ENCODE peak calls at places on chromosomes 3 and 15, in eight cellular contexts. A is pons; P is stimulated activated CD4-positive, alpha-beta T cell treated with anti-CD3 and anti-CD28 coated beads, TNF-alpha, amount 100 ng/mL, for 4 hours; H is lung; W is stimulated activated CD8-positive, alpha-beta memory T cell treated with anti-CD3 and anti-CD28 coated beads, Interleukin-15, amount 100 ng/mL, for 24 hours; R is nephron progenitor cell; J is HL-60; V is prostate gland. M is an unnamed sample.

GRCh38 chr3:123143669-123144411 is 57.9 kb upstream of the SEC22A start:
- DNase-seq in A (no peak), J (no peak), H (no peak), R (peak), P (no peak), V (no peak), W (no peak), M (peak)

GRCh38 chr3:113948015-113948917 is 453 bp downstream of the ZDHHC23 start:
- DNase-seq in R (peak), W (no peak), H (peak), A (no peak), J (no peak), P (peak), V (peak), M (no peak)

GRCh38 chr15:62649793-62650420 is 392.6 kb upstream of the TPM1 start:
- DNase-seq in H (no peak), P (no peak), J (no peak), R (no peak), V (no peak), A (peak), W (no peak), M (peak)

GRCh38 chr3:63655519-63655918 is 3.0 kb downstream of the SNTN start:
- DNase-seq in H (no peak), P (no peak), A (no peak), J (no peak), R (no peak), V (no peak), W (no peak), M (peak)

GRCh38 chr15:78049691-78050440 is 27.6 kb downstream of the TBC1D2B start:
- DNase-seq in H (no peak), J (peak), R (no peak), P (peak), V (no peak), A (no peak), W (no peak), M (peak)

GRCh38 chr3:61936344-61936937 is 375.1 kb downstream of the PTPRG start:
- DNase-seq in A (no peak), J (no peak), H (no peak), W (no peak), R (peak), P (no peak), V (no peak), M (peak)

GRCh38 chr3:73484656-73485248 is 140.0 kb downstream of the PDZRN3 start:
- DNase-seq in V (no peak), H (no peak), P (no peak), A (no peak), J (no peak), W (no peak), R (no peak), M (no peak)

GRCh38 chr3:153357436-153357835 is 195.4 kb downstream of the RAP2B start:
- DNase-seq in H (no peak), W (no peak), A (no peak), P (no peak), J (no peak), R (no peak), V (no peak), M (no peak)

GRCh38 chr3:18189651-18190050 is 235.5 kb downstream of the SATB1 start:
- DNase-seq in W (no peak), V (no peak), A (no peak), J (no peak), P (no peak), H (no peak), R (no peak), M (peak)

GRCh38 chr3:20040476-20041196 is 390 bp downstream of the KAT2B start:
- DNase-seq in W (peak), P (peak), V (peak), H (peak), R (peak), A (peak), J (peak), M (peak)

GRCh38 chr15:26070095-26070532 is 207.0 kb upstream of the ATP10A start:
- DNase-seq in A (no peak), P (no peak), R (no peak), J (no peak), H (no peak), V (no peak), W (no peak), M (no peak)

GRCh38 chr3:89847955-89848354 is 740.5 kb downstream of the EPHA3 start:
- DNase-seq in A (no peak), J (no peak), H (no peak), P (no peak), W (no peak), V (no peak), R (no peak), M (no peak)

GRCh38 chr3:153439780-153440179 is 277.8 kb downstream of the RAP2B start:
- DNase-seq in P (no peak), A (no peak), W (no peak), J (no peak), H (no peak), V (no peak), R (no peak), M (no peak)

GRCh38 chr3:72323794-72324193 is 524.5 kb downstream of the SHQ1 start:
- DNase-seq in H (no peak), J (no peak), V (no peak), P (no peak), W (no peak), R (no peak), A (no peak), M (no peak)

GRCh38 chr3:188594137-188594536 is 440.2 kb downstream of the LPP start:
- DNase-seq in W (no peak), H (no peak), J (no peak), R (no peak), V (no peak), P (no peak), A (peak), M (peak)

GRCh38 chr15:72271895-72272212 is 500 bp downstream of the PARP6 start:
- DNase-seq in V (peak), A (peak), W (no peak), J (peak), R (no peak), H (peak), P (no peak), M (peak)

GRCh38 chr3:139173372-139174108 is 128.8 kb upstream of the PRR23C start:
- DNase-seq in H (no peak), V (no peak), W (no peak), P (no peak), A (peak), R (no peak), J (no peak), M (peak)

GRCh38 chr3:116394365-116394764 is 50.9 kb downstream of the LSAMP start:
- DNase-seq in R (no peak), P (no peak), H (no peak), A (no peak), W (no peak), V (no peak), J (no peak), M (no peak)

GRCh38 chr3:156551746-156552145 is 3.2 kb downstream of the SSR3 start:
- DNase-seq in R (no peak), A (no peak), H (no peak), P (no peak), J (no peak), V (no peak), W (no peak), M (peak)

GRCh38 chr3:50502584-50503423 is 630 bp downstream of the CACNA2D2 start:
- DNase-seq in H (no peak), W (no peak), A (no peak), P (no peak), R (peak), V (no peak), J (no peak), M (no peak)

GRCh38 chr3:61521229-61521628 is 40.1 kb upstream of the PTPRG start:
- DNase-seq in V (no peak), A (no peak), P (no peak), J (no peak), H (no peak), W (no peak), R (peak), M (no peak)

GRCh38 chr3:177487635-177488186 is 290.4 kb upstream of the TBL1XR1 start:
- DNase-seq in V (no peak), W (no peak), R (no peak), J (no peak), H (no peak), P (no peak), A (no peak), M (no peak)

GRCh38 chr15:72118400-72118978 is at the start of gene SENP8:
- DNase-seq in P (no peak), J (no peak), A (no peak), R (peak), W (no peak), H (no peak), V (no peak), M (no peak)

GRCh38 chr3:194561306-194561974 is 71.8 kb downstream of the TMEM44 start:
- DNase-seq in J (no peak), H (no peak), P (no peak), A (no peak), V (no peak), R (no peak), W (no peak), M (peak)

GRCh38 chr3:18035641-18036466 is 293.4 kb upstream of the TBC1D5 start:
- DNase-seq in J (no peak), R (no peak), W (no peak), V (no peak), P (no peak), H (no peak), A (no peak), M (no peak)

GRCh38 chr15:64828985-64829384 is 3.5 kb upstream of the PIF1 start:
- DNase-seq in V (no peak), J (no peak), R (no peak), A (no peak), H (no peak), P (no peak), W (no peak), M (no peak)

GRCh38 chr3:58184309-58184981 is 26.3 kb downstream of the DNASE1L3 start:
- DNase-seq in W (no peak), J (no peak), H (no peak), R (no peak), A (no peak), P (no peak), V (no peak), M (no peak)

GRCh38 chr3:111636506-111636905 is 41.4 kb upstream of the ZBED2 start:
- DNase-seq in A (no peak), H (no peak), W (no peak), P (no peak), V (no peak), J (no peak), R (peak), M (no peak)

GRCh38 chr15:79091204-79091867 is 756 bp upstream of the RASGRF1 start:
- DNase-seq in V (no peak), P (no peak), W (peak), H (no peak), A (no peak), R (peak), J (no peak), M (peak)

GRCh38 chr15:40115670-40116093 is 7.0 kb upstream of the BMF start:
- DNase-seq in P (no peak), W (no peak), V (no peak), H (peak), R (peak), A (peak), J (peak), M (peak)

GRCh38 chr3:37554364-37554763 is 307.3 kb upstream of the CTDSPL start:
- DNase-seq in H (no peak), R (no peak), W (no peak), A (no peak), V (no peak), J (no peak), P (no peak), M (peak)

GRCh38 chr15:50862553-50862952 is 45.9 kb upstream of the AP4E1 start:
- DNase-seq in P (no peak), R (no peak), H (no peak), V (no peak), J (no peak), W (no peak), A (no peak), M (no peak)

GRCh38 chr3:126469479-126469878 is 6.2 kb downstream of the ZXDC start:
- DNase-seq in J (no peak), A (no peak), V (no peak), H (peak), W (no peak), R (no peak), P (no peak), M (no peak)

GRCh38 chr15:31977812-31978662 is 52.3 kb upstream of the CHRNA7 start:
- DNase-seq in J (no peak), A (peak), W (peak), P (peak), H (peak), R (peak), V (peak), M (peak)

GRCh38 chr3:128845119-128845518 is 34.3 kb upstream of the ACAD9 start:
- DNase-seq in A (no peak), V (no peak), H (no peak), J (no peak), W (no peak), R (peak), P (no peak), M (no peak)

GRCh38 chr3:123412811-123413588 is 35.9 kb downstream of the ADCY5 start:
- DNase-seq in R (peak), A (peak), J (no peak), P (no peak), W (no peak), V (no peak), H (no peak), M (no peak)

GRCh38 chr3:114519415-114519814 is 225.6 kb downstream of the TIGIT start:
- DNase-seq in R (no peak), V (peak), J (no peak), A (peak), H (peak), W (no peak), P (no peak), M (peak)

GRCh38 chr15:60362318-60363023 is 35.3 kb downstream of the ANXA2 start:
- DNase-seq in H (no peak), J (no peak), R (no peak), V (no peak), A (no peak), W (no peak), P (no peak), M (peak)

GRCh38 chr3:100602506-100603444 is 6.6 kb upstream of the ADGRG7 start:
- DNase-seq in P (no peak), V (no peak), J (no peak), A (peak), W (no peak), R (no peak), H (no peak), M (peak)

GRCh38 chr3:10137178-10137577 is 4.4 kb upstream of the VHL start:
- DNase-seq in H (no peak), A (no peak), V (no peak), R (no peak), W (no peak), P (no peak), J (no peak), M (no peak)

M was measured in RPMI7951.